ENCODE peak calls at places on chromosomes 12 and 14, in nine cellular contexts. W, S, C, H, K, V, F, Z and U are unnamed samples.

GRCh38 chr12:94092516-94093241 is 55.7 kb upstream of the PLXNC1 start:
- DNase-seq in Z (no peak), V (peak), W (peak), K (peak), F (peak), H (no peak), C (no peak), S (no peak), U (peak)

GRCh38 chr12:49956663-49957569 is 4.8 kb upstream of the AQP5 start:
- DNase-seq in S (no peak), F (no peak), K (no peak), H (no peak), C (no peak), W (no peak), Z (no peak), V (no peak), U (peak)

GRCh38 chr14:94066089-94066676 is 14.8 kb downstream of the DDX24 start:
- DNase-seq in S (peak), H (no peak), K (no peak), F (no peak), Z (peak), C (no peak), W (no peak), V (no peak), U (no peak)

GRCh38 chr12:100348657-100349454 is 8.0 kb upstream of the SLC17A8 start:
- DNase-seq in V (peak), K (peak), Z (peak), C (peak), H (no peak), W (peak), F (peak), S (no peak), U (peak)

GRCh38 chr12:122965851-122966742 is at the start of gene ABCB9:
- DNase-seq in F (peak), H (peak), V (peak), K (peak), S (peak), Z (peak), W (peak), C (peak), U (peak)

GRCh38 chr14:39028620-39029019 is 74.4 kb downstream of the SEC23A start:
- DNase-seq in C (no peak), H (no peak), Z (no peak), W (no peak), K (no peak), F (no peak), S (no peak), V (no peak), U (no peak)

GRCh38 chr12:39102474-39103209 is 197.3 kb upstream of the CPNE8 start:
- DNase-seq in C (no peak), Z (no peak), H (no peak), W (peak), F (peak), S (no peak), K (no peak), V (no peak), U (no peak)

GRCh38 chr12:67649165-67650126 is 901 bp downstream of the DYRK2 start:
- DNase-seq in K (no peak), Z (no peak), S (peak), V (no peak), F (peak), H (no peak), W (no peak), C (peak), U (peak)

GRCh38 chr14:101122114-101122854 is 218.8 kb upstream of the RTL1 start:
- DNase-seq in S (no peak), C (no peak), V (no peak), Z (no peak), K (no peak), W (no peak), H (peak), F (no peak), U (no peak)

GRCh38 chr12:78115889-78116288 is 285.2 kb downstream of the NAV3 start:
- DNase-seq in S (no peak), V (peak), F (peak), K (no peak), H (no peak), C (no peak), Z (no peak), W (no peak), U (peak)

GRCh38 chr12:22541496-22541895 is 2.8 kb downstream of the C2CD5 start:
- DNase-seq in H (no peak), C (no peak), K (no peak), W (no peak), F (no peak), V (no peak), Z (no peak), S (no peak), U (no peak)

GRCh38 chr12:47712171-47712570 is 6.3 kb upstream of the RPAP3 start:
- DNase-seq in H (no peak), S (no peak), K (no peak), V (no peak), W (no peak), C (no peak), Z (no peak), F (no peak), U (no peak)

GRCh38 chr12:42298887-42299286 is 27.0 kb downstream of the ZCRB1 start:
- DNase-seq in H (no peak), C (peak), Z (peak), V (no peak), F (no peak), S (no peak), K (no peak), W (no peak), U (no peak)

GRCh38 chr12:42296503-42297109 is 29.3 kb downstream of the ZCRB1 start:
- DNase-seq in C (peak), K (peak), H (no peak), S (no peak), F (no peak), Z (peak), V (no peak), W (peak), U (peak)

GRCh38 chr12:42299392-42300308 is 26.2 kb downstream of the ZCRB1 start:
- DNase-seq in Z (no peak), W (peak), F (peak), S (no peak), C (peak), V (peak), K (peak), H (no peak), U (no peak)
- H3K4me3 ChIP-seq in Z (no peak), W (no peak), F (no peak), S (no peak), C (peak), V (no peak), K (no peak), H (no peak), U (no peak)

GRCh38 chr14:22276913-22277816 is 311.9 kb downstream of the DAD1 start:
- DNase-seq in C (peak), Z (peak), K (peak), V (peak), S (no peak), F (peak), W (peak), H (no peak), U (peak)
- TF ChIP-seq CTCF in C (peak), Z (peak), K (peak), V (peak), S (no peak), F (peak), W (peak), H (no peak), U (peak)

GRCh38 chr12:106583578-106584103 is 837 bp downstream of the RFX4 start:
- DNase-seq in S (no peak), H (no peak), W (peak), Z (no peak), V (peak), F (peak), C (no peak), K (no peak), U (peak)
- H3K4me3 ChIP-seq in S (no peak), H (peak), W (peak), Z (no peak), V (no peak), F (peak), C (no peak), K (peak), U (peak)

GRCh38 chr12:96720363-96720705 is 186.7 kb upstream of the NEDD1 start:
- DNase-seq in F (no peak), K (no peak), H (no peak), V (no peak), Z (no peak), C (peak), S (peak), W (peak), U (no peak)
- TF ChIP-seq CTCF in F (no peak), K (peak), H (no peak), V (no peak), Z (peak), C (peak), S (no peak), W (no peak), U (peak)

GRCh38 chr12:98490491-98491453 is 24.6 kb upstream of the TMPO start:
- DNase-seq in F (peak), H (peak), Z (peak), C (peak), K (peak), S (peak), V (peak), W (peak), U (peak)
- H3K4me3 ChIP-seq in F (peak), H (peak), Z (peak), C (no peak), K (peak), S (no peak), V (no peak), W (no peak), U (no peak)

GRCh38 chr14:24310666-24311604 is at the start of gene LTB4R:
- DNase-seq in Z (no peak), K (peak), V (peak), H (no peak), S (peak), W (peak), F (peak), C (peak), U (peak)
- TF ChIP-seq CTCF in Z (no peak), K (peak), V (peak), H (no peak), S (peak), W (peak), F (no peak), C (peak), U (peak)